ENCODE peak calls at places on chromosome 1, in seven cellular contexts. J, B, Z, Y, L, V and W are unnamed samples.

GRCh38 chr1:245278846-245279245 is 124.1 kb downstream of the KIF26B start:
- DNase-seq in J (no peak), B (no peak), Z (no peak), Y (peak), L (no peak), V (no peak), W (no peak)

GRCh38 chr1:156387899-156388813 is 19.1 kb downstream of the RHBG start:
- DNase-seq in J (no peak), B (peak), Z (peak), Y (peak), L (no peak), V (no peak), W (no peak)

GRCh38 chr1:53473463-53473862 is 14.3 kb downstream of the DMRTB1 start:
- DNase-seq in J (no peak), B (peak), Z (no peak), Y (no peak), L (no peak), V (no peak), W (no peak)

GRCh38 chr1:201946224-201946908 is at the start of gene LMOD1:
- DNase-seq in J (no peak), B (peak), Z (peak), Y (peak), L (no peak), V (peak), W (no peak)

GRCh38 chr1:174965006-174965971 is 34.5 kb upstream of the CACYBP start:
- DNase-seq in J (peak), B (peak), Z (no peak), Y (no peak), L (no peak), V (no peak), W (no peak)

GRCh38 chr1:108590947-108591346 is 31.0 kb downstream of the EEIG2 start:
- DNase-seq in J (no peak), B (no peak), Z (no peak), Y (no peak), L (peak), V (peak), W (peak)

GRCh38 chr1:93587354-93587753 is 94.3 kb downstream of the BCAR3 start:
- DNase-seq in J (no peak), B (no peak), Z (no peak), Y (no peak), L (no peak), V (no peak), W (no peak)

GRCh38 chr1:10380594-10381275 is 18.1 kb upstream of the PGD start:
- DNase-seq in J (no peak), B (no peak), Z (no peak), Y (no peak), L (peak), V (peak), W (no peak)

GRCh38 chr1:24077278-24077978 is 34.5 kb downstream of the MYOM3 start:
- DNase-seq in J (no peak), B (peak), Z (no peak), Y (no peak), L (no peak), V (no peak), W (no peak)

GRCh38 chr1:91613594-91613993 is 112.9 kb downstream of the CDC7 start:
- DNase-seq in J (no peak), B (no peak), Z (no peak), Y (no peak), L (peak), V (no peak), W (peak)

GRCh38 chr1:232707142-232707541 is 77.2 kb upstream of the SIPA1L2 start:
- DNase-seq in J (no peak), B (no peak), Z (no peak), Y (no peak), L (no peak), V (no peak), W (no peak)

GRCh38 chr1:217747156-217747769 is 116.1 kb downstream of the SPATA17 start:
- DNase-seq in J (no peak), B (no peak), Z (no peak), Y (peak), L (peak), V (peak), W (peak)

GRCh38 chr1:115826642-115827041 is 14.3 kb downstream of the NHLH2 start:
- DNase-seq in J (no peak), B (peak), Z (no peak), Y (no peak), L (no peak), V (no peak), W (no peak)

DNA sequence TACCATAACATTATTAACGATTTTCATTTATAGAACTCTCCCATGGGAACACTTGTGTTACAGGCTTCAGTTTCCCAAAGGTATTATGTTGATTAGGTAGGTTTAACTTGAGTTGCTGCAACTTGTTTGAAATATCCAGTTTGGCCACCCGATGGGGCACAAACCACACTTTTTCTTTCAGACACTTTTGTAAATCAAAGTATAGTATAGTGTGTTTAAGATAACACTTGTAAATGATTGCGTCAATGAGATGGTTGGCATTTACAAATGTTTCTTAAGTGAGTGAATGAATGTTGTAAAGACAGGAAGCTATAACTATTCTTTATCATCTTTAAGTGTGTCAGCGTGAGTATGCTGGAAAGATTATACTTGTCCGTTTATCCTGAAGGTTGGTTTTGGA is 4.3 kb downstream of the XPR1 start:
- DNase-seq in J (peak), B (no peak), Z (no peak), Y (no peak), L (no peak), V (no peak), W (no peak)
- TF ChIP-seq CTCF in J (no peak), B (peak), Z (no peak), Y (peak), L (peak), V (peak), W (no peak)

GRCh38 chr1:96966536-96967138 is 245.1 kb downstream of the PTBP2 start:
- DNase-seq in J (peak), B (peak), Z (peak), Y (peak), L (peak), V (peak), W (peak)
- TF ChIP-seq CTCF in J (peak), B (peak), Z (peak), Y (peak), L (peak), V (peak), W (peak)

GRCh38 chr1:38817958-38818705 is 41.4 kb downstream of the RRAGC start:
- DNase-seq in J (peak), B (peak), Z (peak), Y (peak), L (peak), V (no peak), W (no peak)
- TF ChIP-seq CTCF in J (peak), B (peak), Z (peak), Y (peak), L (peak), V (peak), W (peak)

GRCh38 chr1:207713529-207713928 is 38.3 kb upstream of the CD46 start:
- DNase-seq in J (no peak), B (peak), Z (no peak), Y (no peak), L (no peak), V (no peak), W (no peak)

DNA sequence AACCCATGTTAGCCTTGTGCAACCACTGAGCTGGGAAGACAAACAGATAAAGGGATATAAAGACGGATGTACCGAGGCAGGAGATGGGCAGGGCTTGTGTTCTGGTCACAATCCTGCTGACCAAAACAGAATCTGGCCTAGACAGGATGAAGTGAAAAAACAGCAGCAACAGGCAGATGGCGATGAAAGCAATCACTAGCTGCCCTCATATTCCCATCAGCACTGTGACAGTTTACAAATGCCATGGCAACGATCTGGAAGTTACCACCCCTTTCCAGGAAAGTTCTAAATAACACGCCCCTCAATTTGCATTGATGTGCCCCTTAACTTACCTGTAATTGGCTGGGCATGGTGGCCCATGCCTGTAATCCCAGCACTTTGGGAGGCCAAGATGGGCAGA is 40.6 kb upstream of the CD46 start:
- DNase-seq in J (no peak), B (peak), Z (no peak), Y (no peak), L (peak), V (no peak), W (peak)
- TF ChIP-seq CTCF in J (no peak), B (peak), Z (no peak), Y (no peak), L (no peak), V (no peak), W (no peak)

GRCh38 chr1:68113961-68114360 is 63.5 kb upstream of the DIRAS3 start:
- DNase-seq in J (no peak), B (peak), Z (no peak), Y (no peak), L (no peak), V (no peak), W (no peak)

GRCh38 chr1:68115308-68115707 is 64.9 kb upstream of the DIRAS3 start:
- DNase-seq in J (no peak), B (peak), Z (no peak), Y (no peak), L (no peak), V (no peak), W (no peak)

GRCh38 chr1:68112835-68113243 is 62.4 kb upstream of the DIRAS3 start:
- DNase-seq in J (no peak), B (peak), Z (no peak), Y (no peak), L (peak), V (peak), W (peak)

GRCh38 chr1:68107771-68108170 is 57.3 kb upstream of the DIRAS3 start:
- DNase-seq in J (no peak), B (no peak), Z (no peak), Y (no peak), L (no peak), V (no peak), W (no peak)

DNA sequence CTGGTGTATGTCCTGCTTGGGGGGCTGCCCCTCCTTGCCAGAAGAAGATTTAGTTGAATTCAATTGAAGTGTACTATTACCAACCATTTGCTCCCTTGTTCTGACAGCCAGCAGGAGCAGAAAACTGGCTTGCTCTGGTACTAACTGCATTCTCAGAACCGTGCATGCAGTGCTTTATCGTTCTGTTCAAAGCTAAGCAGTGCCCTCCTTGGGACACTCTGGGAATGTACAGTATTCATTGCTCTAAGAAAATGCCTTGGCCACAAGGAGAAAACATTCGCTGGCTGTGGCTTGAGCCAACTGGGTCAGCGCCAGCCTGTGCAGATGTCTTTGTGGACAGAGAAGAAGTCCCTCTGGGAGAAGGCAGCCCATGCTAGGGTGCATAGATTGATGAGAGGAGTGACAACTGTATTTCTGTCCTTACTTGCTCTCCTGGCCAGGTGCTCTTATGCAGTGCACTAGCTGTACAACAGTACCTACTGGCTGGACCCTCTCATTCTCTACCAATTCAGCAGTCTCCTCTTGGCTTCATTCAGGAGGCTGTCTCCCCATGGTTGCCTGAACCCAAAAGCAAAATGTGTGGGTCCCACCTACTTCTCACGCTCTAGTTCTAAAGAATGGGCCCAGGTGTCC is 61.5 kb upstream of the DIRAS3 start:
- DNase-seq in J (no peak), B (peak), Z (peak), Y (peak), L (peak), V (peak), W (peak)
- TF ChIP-seq CTCF in J (no peak), B (peak), Z (peak), Y (peak), L (peak), V (peak), W (peak)

DNA sequence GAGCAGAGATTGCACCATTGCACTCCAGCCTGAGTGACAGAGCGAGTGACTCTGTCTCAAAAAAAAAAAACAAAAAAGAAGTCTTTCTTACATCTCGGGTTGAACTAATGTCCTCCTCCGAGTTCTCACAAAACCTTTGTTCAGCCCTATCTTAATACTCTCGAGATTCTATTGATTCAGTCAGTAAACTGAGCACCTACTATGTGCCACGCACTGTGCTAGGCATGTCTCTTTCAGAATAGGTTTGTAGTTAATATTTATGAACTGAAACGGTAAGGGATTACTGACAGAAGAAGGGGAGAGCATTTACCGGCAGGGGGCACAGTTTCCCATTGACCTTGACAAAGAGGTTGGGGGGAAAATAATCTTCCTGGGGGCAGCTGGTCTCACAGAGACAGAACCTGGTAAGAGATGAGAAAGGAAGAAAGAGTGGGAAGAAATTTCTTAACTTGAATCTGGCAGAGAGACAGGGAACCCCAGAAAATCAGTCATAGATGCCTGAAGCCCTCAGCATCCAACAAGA is 3.4 kb downstream of the PIAS3 start:
- DNase-seq in J (no peak), B (no peak), Z (no peak), Y (no peak), L (no peak), V (no peak), W (no peak)
- TF ChIP-seq CTCF in J (peak), B (peak), Z (no peak), Y (peak), L (peak), V (peak), W (peak)

GRCh38 chr1:4176841-4177240 is 276.8 kb upstream of the C1orf174 start:
- DNase-seq in J (no peak), B (no peak), Z (no peak), Y (no peak), L (no peak), V (no peak), W (no peak)

GRCh38 chr1:4174291-4175200 is 274.5 kb upstream of the C1orf174 start:
- DNase-seq in J (no peak), B (no peak), Z (no peak), Y (no peak), L (no peak), V (no peak), W (no peak)

GRCh38 chr1:4173731-4174130 is 273.7 kb upstream of the C1orf174 start:
- DNase-seq in J (no peak), B (no peak), Z (no peak), Y (no peak), L (no peak), V (no peak), W (no peak)

GRCh38 chr1:4177425-4178150 is 277.5 kb upstream of the C1orf174 start:
- DNase-seq in J (no peak), B (no peak), Z (no peak), Y (no peak), L (no peak), V (no peak), W (no peak)

DNA sequence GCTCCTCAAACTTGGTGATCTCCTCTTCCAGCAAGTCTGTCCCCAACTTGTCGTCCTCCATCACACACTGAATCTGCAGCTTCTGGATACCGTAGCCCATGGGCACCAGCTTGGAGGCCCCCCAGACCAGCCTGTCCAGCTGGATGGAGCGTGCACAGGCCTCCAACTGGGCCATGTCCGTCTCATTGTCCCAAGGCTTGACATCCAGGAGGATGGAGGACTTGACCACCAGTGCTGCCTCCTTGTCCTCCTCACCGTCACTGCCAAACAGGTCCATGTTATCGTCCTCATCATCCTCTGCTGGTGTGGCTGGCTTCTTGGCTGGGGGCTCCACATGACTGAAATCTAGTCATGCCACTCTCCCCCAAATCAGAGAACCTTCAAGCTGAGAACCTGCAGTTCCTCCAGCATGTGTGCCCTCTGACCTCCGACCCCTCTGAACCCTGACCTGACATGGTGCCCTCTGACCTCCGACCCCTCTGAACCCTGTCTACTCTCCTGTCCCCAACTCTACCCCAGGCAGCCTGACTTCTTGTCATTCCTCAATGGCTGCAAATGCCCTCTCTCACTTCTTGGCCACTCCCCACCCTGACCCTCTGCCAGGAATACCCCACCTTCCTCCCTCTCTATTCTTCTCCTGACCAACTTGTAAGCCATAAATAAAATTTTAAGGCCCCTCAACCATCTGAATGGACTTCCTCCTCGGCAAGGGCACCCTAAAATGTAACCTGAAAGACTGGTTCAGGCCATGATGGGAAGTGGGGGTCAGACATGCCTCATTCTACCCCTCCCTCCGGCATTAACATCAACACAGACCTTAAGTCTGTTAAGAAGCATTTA is 275.7 kb upstream of the C1orf174 start:
- DNase-seq in J (no peak), B (no peak), Z (no peak), Y (no peak), L (no peak), V (no peak), W (no peak)
- TF ChIP-seq CTCF in J (no peak), B (no peak), Z (no peak), Y (no peak), L (no peak), V (no peak), W (no peak)

GRCh38 chr1:6970256-6970655 is 185.0 kb downstream of the CAMTA1 start:
- DNase-seq in J (no peak), B (no peak), Z (no peak), Y (no peak), L (no peak), V (no peak), W (no peak)

GRCh38 chr1:6969106-6969505 is 183.9 kb downstream of the CAMTA1 start:
- DNase-seq in J (no peak), B (no peak), Z (no peak), Y (no peak), L (no peak), V (no peak), W (no peak)

GRCh38 chr1:6971699-6972098 is 186.4 kb downstream of the CAMTA1 start:
- DNase-seq in J (no peak), B (peak), Z (no peak), Y (no peak), L (no peak), V (no peak), W (no peak)

GRCh38 chr1:6971048-6971447 is 185.8 kb downstream of the CAMTA1 start:
- DNase-seq in J (no peak), B (no peak), Z (no peak), Y (peak), L (no peak), V (no peak), W (no peak)

DNA sequence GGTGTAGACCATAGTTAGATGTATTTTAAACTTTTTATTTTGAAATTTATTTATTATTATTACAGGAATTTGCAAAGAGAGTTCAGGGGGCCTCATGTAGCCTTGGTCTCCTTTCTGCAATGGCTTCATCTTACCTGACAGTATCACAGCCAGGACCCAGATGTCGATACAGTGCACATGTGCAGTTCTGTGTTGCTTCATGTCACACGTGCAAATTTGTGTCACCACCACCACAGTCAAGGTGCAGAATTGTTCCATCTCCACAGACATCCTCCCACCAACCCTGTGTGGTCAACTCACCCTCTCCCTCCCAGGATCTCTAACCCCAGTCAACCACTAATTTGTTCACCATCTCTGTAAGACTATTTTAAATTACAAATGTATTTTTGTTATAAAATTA is 184.5 kb downstream of the CAMTA1 start:
- DNase-seq in J (no peak), B (no peak), Z (no peak), Y (no peak), L (no peak), V (no peak), W (no peak)
- TF ChIP-seq CTCF in J (no peak), B (no peak), Z (no peak), Y (no peak), L (no peak), V (no peak), W (no peak)

GRCh38 chr1:114668784-114669561 is 876 bp downstream of the DENND2C start:
- DNase-seq in J (no peak), B (peak), Z (no peak), Y (no peak), L (no peak), V (no peak), W (no peak)

GRCh38 chr1:114671939-114672275 is 2.1 kb upstream of the DENND2C start:
- DNase-seq in J (no peak), B (no peak), Z (no peak), Y (no peak), L (no peak), V (no peak), W (no peak)

GRCh38 chr1:114670083-114671010 is 498 bp upstream of the DENND2C start:
- DNase-seq in J (peak), B (peak), Z (peak), Y (peak), L (peak), V (peak), W (peak)

GRCh38 chr1:114669562-114670082 is at the start of gene DENND2C:
- DNase-seq in J (no peak), B (no peak), Z (no peak), Y (peak), L (no peak), V (no peak), W (no peak)

GRCh38 chr1:114671011-114671938 is 1.4 kb upstream of the DENND2C start:
- DNase-seq in J (no peak), B (no peak), Z (no peak), Y (no peak), L (peak), V (no peak), W (no peak)
- TF ChIP-seq CTCF in J (no peak), B (peak), Z (peak), Y (peak), L (peak), V (peak), W (no peak)